ENCODE peak calls at places on chromosomes 6 and 20, in ten cellular contexts. One of them, this sample, is unnamed.

GRCh38 chr6:129280719-129281118 is 397.8 kb downstream of the LAMA2 start:
- DNase-seq in dorsolateral prefrontal cortex: no peak
- DNase-seq in heart left ventricle: peak
- DNase-seq in lower leg skin: no peak
- DNase-seq in HFFc6: no peak
- DNase-seq in heart right ventricle: no peak
- DNase-seq in psoas muscle: no peak
- DNase-seq in astrocyte: no peak
- DNase-seq in foreskin fibroblast: no peak
- DNase-seq in tibial nerve: no peak
- DNase-seq in this sample: no peak

GRCh38 chr6:169092375-169092774 is 161.3 kb downstream of the THBS2 start:
- DNase-seq in heart right ventricle: no peak
- DNase-seq in heart left ventricle: no peak
- DNase-seq in lower leg skin: no peak
- DNase-seq in psoas muscle: no peak
- DNase-seq in astrocyte: no peak
- DNase-seq in HFFc6: no peak
- DNase-seq in foreskin fibroblast: peak
- DNase-seq in dorsolateral prefrontal cortex: no peak
- DNase-seq in tibial nerve: no peak
- DNase-seq in this sample: no peak

GRCh38 chr20:10271470-10272219 is 53.0 kb downstream of the SNAP25 start:
- DNase-seq in foreskin fibroblast: peak
- DNase-seq in lower leg skin: no peak
- DNase-seq in heart left ventricle: no peak
- DNase-seq in HFFc6: no peak
- DNase-seq in heart right ventricle: no peak
- DNase-seq in astrocyte: no peak
- DNase-seq in psoas muscle: no peak
- DNase-seq in tibial nerve: no peak
- DNase-seq in dorsolateral prefrontal cortex: peak
- DNase-seq in this sample: peak

GRCh38 chr6:8633762-8634161 is 198.4 kb upstream of the SLC35B3 start:
- DNase-seq in heart right ventricle: no peak
- DNase-seq in HFFc6: no peak
- DNase-seq in heart left ventricle: no peak
- DNase-seq in tibial nerve: no peak
- DNase-seq in lower leg skin: no peak
- DNase-seq in psoas muscle: no peak
- DNase-seq in dorsolateral prefrontal cortex: no peak
- DNase-seq in foreskin fibroblast: no peak
- DNase-seq in astrocyte: no peak
- DNase-seq in this sample: no peak

GRCh38 chr6:90533615-90534336 is 53.1 kb downstream of the MAP3K7 start:
- DNase-seq in tibial nerve: no peak
- DNase-seq in psoas muscle: no peak
- DNase-seq in dorsolateral prefrontal cortex: no peak
- DNase-seq in heart right ventricle: no peak
- DNase-seq in foreskin fibroblast: no peak
- DNase-seq in heart left ventricle: no peak
- DNase-seq in HFFc6: no peak
- DNase-seq in astrocyte: no peak
- DNase-seq in lower leg skin: no peak
- DNase-seq in this sample: no peak

GRCh38 chr6:108168501-108168979 is 2.7 kb downstream of the NR2E1 start:
- DNase-seq in lower leg skin: no peak
- DNase-seq in HFFc6: no peak
- DNase-seq in foreskin fibroblast: no peak
- DNase-seq in psoas muscle: peak
- DNase-seq in dorsolateral prefrontal cortex: no peak
- DNase-seq in tibial nerve: no peak
- DNase-seq in heart left ventricle: peak
- DNase-seq in heart right ventricle: peak
- DNase-seq in astrocyte: peak
- DNase-seq in this sample: no peak

GRCh38 chr6:30821862-30822784 is 62.2 kb upstream of the DDR1 start:
- DNase-seq in tibial nerve: no peak
- DNase-seq in astrocyte: no peak
- DNase-seq in foreskin fibroblast: no peak
- DNase-seq in lower leg skin: no peak
- DNase-seq in psoas muscle: no peak
- DNase-seq in HFFc6: peak
- DNase-seq in heart left ventricle: no peak
- DNase-seq in heart right ventricle: no peak
- DNase-seq in dorsolateral prefrontal cortex: no peak
- DNase-seq in this sample: no peak

GRCh38 chr6:57248311-57248895 is 26.3 kb upstream of the RAB23 start:
- DNase-seq in dorsolateral prefrontal cortex: no peak
- DNase-seq in psoas muscle: no peak
- DNase-seq in tibial nerve: no peak
- DNase-seq in HFFc6: no peak
- DNase-seq in heart left ventricle: no peak
- DNase-seq in heart right ventricle: no peak
- DNase-seq in foreskin fibroblast: no peak
- DNase-seq in lower leg skin: no peak
- DNase-seq in astrocyte: no peak
- DNase-seq in this sample: no peak

GRCh38 chr20:7692478-7692877 is 247.8 kb downstream of the HAO1 start:
- DNase-seq in foreskin fibroblast: no peak
- DNase-seq in psoas muscle: no peak
- DNase-seq in dorsolateral prefrontal cortex: no peak
- DNase-seq in heart left ventricle: no peak
- DNase-seq in astrocyte: peak
- DNase-seq in lower leg skin: no peak
- DNase-seq in tibial nerve: no peak
- DNase-seq in heart right ventricle: no peak
- DNase-seq in HFFc6: no peak
- DNase-seq in this sample: no peak

GRCh38 chr20:7691647-7692046 is 248.6 kb downstream of the HAO1 start:
- DNase-seq in heart left ventricle: no peak
- DNase-seq in HFFc6: no peak
- DNase-seq in astrocyte: peak
- DNase-seq in heart right ventricle: no peak
- DNase-seq in foreskin fibroblast: no peak
- DNase-seq in dorsolateral prefrontal cortex: no peak
- DNase-seq in lower leg skin: no peak
- DNase-seq in tibial nerve: no peak
- DNase-seq in psoas muscle: no peak
- DNase-seq in this sample: no peak

GRCh38 chr20:7694940-7695567 is 245.2 kb downstream of the HAO1 start:
- DNase-seq in psoas muscle: no peak
- DNase-seq in heart right ventricle: no peak
- DNase-seq in lower leg skin: no peak
- DNase-seq in astrocyte: peak
- DNase-seq in HFFc6: no peak
- DNase-seq in heart left ventricle: no peak
- DNase-seq in dorsolateral prefrontal cortex: no peak
- DNase-seq in tibial nerve: no peak
- DNase-seq in foreskin fibroblast: peak
- DNase-seq in this sample: no peak

GRCh38 chr20:7695622-7696021 is 244.6 kb downstream of the HAO1 start:
- DNase-seq in heart left ventricle: no peak
- DNase-seq in HFFc6: no peak
- DNase-seq in tibial nerve: no peak
- DNase-seq in dorsolateral prefrontal cortex: no peak
- DNase-seq in lower leg skin: no peak
- DNase-seq in foreskin fibroblast: peak
- DNase-seq in psoas muscle: no peak
- DNase-seq in astrocyte: peak
- DNase-seq in heart right ventricle: no peak
- DNase-seq in this sample: peak

DNA sequence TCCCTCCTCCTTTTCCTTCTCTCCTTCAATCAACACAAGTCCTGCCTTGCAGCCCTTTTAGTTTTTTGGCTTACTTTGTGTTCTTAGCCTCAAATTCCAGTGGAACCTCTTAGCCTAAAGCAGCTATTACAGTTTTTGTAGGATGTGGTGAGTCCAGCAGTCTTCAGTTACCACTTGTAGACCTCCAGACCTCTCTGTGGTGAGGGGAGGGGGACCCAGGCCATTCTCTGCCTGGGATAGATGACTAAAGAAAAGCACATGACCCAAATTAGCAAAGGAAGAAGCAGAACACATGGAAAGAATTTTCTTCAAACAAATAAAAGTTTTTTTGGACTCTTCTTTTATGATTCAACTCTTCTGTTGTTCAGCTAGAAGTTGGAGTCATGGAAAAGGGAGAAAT is 246.5 kb downstream of the HAO1 start:
- DNase-seq in lower leg skin: no peak
- DNase-seq in HFFc6: no peak
- DNase-seq in dorsolateral prefrontal cortex: no peak
- DNase-seq in astrocyte: peak
- DNase-seq in heart right ventricle: no peak
- DNase-seq in psoas muscle: no peak
- DNase-seq in foreskin fibroblast: peak
- DNase-seq in tibial nerve: no peak
- DNase-seq in heart left ventricle: no peak
- DNase-seq in this sample: peak
- TF ChIP-seq CTCF in lower leg skin: no peak
- TF ChIP-seq CTCF in HFFc6: no peak
- TF ChIP-seq CTCF in dorsolateral prefrontal cortex: no peak
- TF ChIP-seq CTCF in astrocyte: no peak
- TF ChIP-seq CTCF in heart right ventricle: no peak
- TF ChIP-seq CTCF in psoas muscle: no peak
- TF ChIP-seq CTCF in foreskin fibroblast: no peak
- TF ChIP-seq CTCF in tibial nerve: no peak
- TF ChIP-seq CTCF in heart left ventricle: no peak
- TF ChIP-seq CTCF in this sample: no peak

GRCh38 chr6:54267798-54268197 is 40.4 kb upstream of the TINAG start:
- DNase-seq in astrocyte: peak
- DNase-seq in lower leg skin: no peak
- DNase-seq in heart left ventricle: no peak
- DNase-seq in dorsolateral prefrontal cortex: no peak
- DNase-seq in foreskin fibroblast: no peak
- DNase-seq in psoas muscle: no peak
- DNase-seq in HFFc6: peak
- DNase-seq in tibial nerve: no peak
- DNase-seq in heart right ventricle: no peak
- DNase-seq in this sample: no peak

GRCh38 chr6:54262956-54263355 is 45.3 kb upstream of the TINAG start:
- DNase-seq in heart right ventricle: no peak
- DNase-seq in heart left ventricle: no peak
- DNase-seq in psoas muscle: no peak
- DNase-seq in HFFc6: no peak
- DNase-seq in foreskin fibroblast: no peak
- DNase-seq in dorsolateral prefrontal cortex: no peak
- DNase-seq in astrocyte: no peak
- DNase-seq in lower leg skin: no peak
- DNase-seq in tibial nerve: no peak
- DNase-seq in this sample: no peak

GRCh38 chr6:54264581-54265272 is 43.5 kb upstream of the TINAG start:
- DNase-seq in foreskin fibroblast: peak
- DNase-seq in HFFc6: no peak
- DNase-seq in dorsolateral prefrontal cortex: no peak
- DNase-seq in heart left ventricle: no peak
- DNase-seq in psoas muscle: no peak
- DNase-seq in lower leg skin: no peak
- DNase-seq in heart right ventricle: no peak
- DNase-seq in tibial nerve: no peak
- DNase-seq in astrocyte: no peak
- DNase-seq in this sample: no peak

GRCh38 chr6:54262499-54262898 is 45.7 kb upstream of the TINAG start:
- DNase-seq in lower leg skin: no peak
- DNase-seq in astrocyte: no peak
- DNase-seq in heart right ventricle: no peak
- DNase-seq in dorsolateral prefrontal cortex: no peak
- DNase-seq in foreskin fibroblast: no peak
- DNase-seq in heart left ventricle: no peak
- DNase-seq in tibial nerve: no peak
- DNase-seq in psoas muscle: no peak
- DNase-seq in HFFc6: no peak
- DNase-seq in this sample: no peak

DNA sequence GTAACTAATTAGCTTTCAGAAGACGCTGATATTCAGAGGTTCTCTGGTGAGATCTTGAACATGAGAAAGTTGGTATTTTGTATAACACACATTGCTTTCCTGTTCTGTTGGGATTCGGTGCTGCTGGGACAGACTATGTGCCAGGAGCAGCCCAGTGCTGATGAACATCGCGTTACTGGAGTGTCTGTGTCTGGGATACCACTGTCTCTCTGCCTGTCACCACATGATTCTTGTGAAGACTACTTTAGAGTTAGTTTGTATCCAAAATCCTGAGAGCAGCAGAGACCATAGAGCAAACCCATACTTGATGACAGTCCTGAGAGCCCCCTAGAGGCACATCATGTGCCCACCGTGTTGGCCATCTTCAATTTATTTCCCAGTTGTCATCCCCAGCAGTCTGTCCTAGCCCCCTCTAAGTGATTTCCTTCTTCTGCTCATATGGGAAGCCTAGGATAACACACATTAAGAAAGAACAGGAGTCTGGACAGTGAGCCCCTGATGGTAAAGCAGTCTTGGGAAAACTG is 41.8 kb upstream of the TINAG start:
- DNase-seq in heart left ventricle: no peak
- DNase-seq in astrocyte: no peak
- DNase-seq in heart right ventricle: no peak
- DNase-seq in tibial nerve: no peak
- DNase-seq in HFFc6: no peak
- DNase-seq in psoas muscle: no peak
- DNase-seq in foreskin fibroblast: no peak
- DNase-seq in dorsolateral prefrontal cortex: no peak
- DNase-seq in lower leg skin: no peak
- DNase-seq in this sample: no peak
- TF ChIP-seq CTCF in heart left ventricle: no peak
- TF ChIP-seq CTCF in astrocyte: no peak
- TF ChIP-seq CTCF in heart right ventricle: no peak
- TF ChIP-seq CTCF in tibial nerve: no peak
- TF ChIP-seq CTCF in HFFc6: peak
- TF ChIP-seq CTCF in psoas muscle: no peak
- TF ChIP-seq CTCF in foreskin fibroblast: no peak
- TF ChIP-seq CTCF in dorsolateral prefrontal cortex: no peak
- TF ChIP-seq CTCF in lower leg skin: no peak
- TF ChIP-seq CTCF in this sample: no peak

GRCh38 chr6:43716099-43716498 is 28.5 kb upstream of the MRPS18A start:
- DNase-seq in HFFc6: no peak
- DNase-seq in astrocyte: no peak
- DNase-seq in heart left ventricle: peak
- DNase-seq in dorsolateral prefrontal cortex: no peak
- DNase-seq in tibial nerve: no peak
- DNase-seq in lower leg skin: no peak
- DNase-seq in heart right ventricle: no peak
- DNase-seq in psoas muscle: peak
- DNase-seq in foreskin fibroblast: no peak
- DNase-seq in this sample: no peak

GRCh38 chr6:43715056-43715788 is 27.6 kb upstream of the MRPS18A start:
- DNase-seq in tibial nerve: no peak
- DNase-seq in lower leg skin: no peak
- DNase-seq in heart right ventricle: no peak
- DNase-seq in foreskin fibroblast: no peak
- DNase-seq in HFFc6: no peak
- DNase-seq in astrocyte: no peak
- DNase-seq in heart left ventricle: no peak
- DNase-seq in dorsolateral prefrontal cortex: no peak
- DNase-seq in psoas muscle: no peak
- DNase-seq in this sample: no peak

GRCh38 chr6:43713611-43714310 is 26.2 kb upstream of the MRPS18A start:
- DNase-seq in astrocyte: no peak
- DNase-seq in tibial nerve: no peak
- DNase-seq in HFFc6: no peak
- DNase-seq in heart left ventricle: no peak
- DNase-seq in heart right ventricle: no peak
- DNase-seq in psoas muscle: no peak
- DNase-seq in dorsolateral prefrontal cortex: no peak
- DNase-seq in foreskin fibroblast: no peak
- DNase-seq in lower leg skin: no peak
- DNase-seq in this sample: no peak

GRCh38 chr6:43712590-43712989 is 25.0 kb upstream of the MRPS18A start:
- DNase-seq in foreskin fibroblast: no peak
- DNase-seq in heart right ventricle: no peak
- DNase-seq in HFFc6: no peak
- DNase-seq in dorsolateral prefrontal cortex: no peak
- DNase-seq in psoas muscle: no peak
- DNase-seq in astrocyte: no peak
- DNase-seq in tibial nerve: no peak
- DNase-seq in heart left ventricle: peak
- DNase-seq in lower leg skin: no peak
- DNase-seq in this sample: no peak

DNA sequence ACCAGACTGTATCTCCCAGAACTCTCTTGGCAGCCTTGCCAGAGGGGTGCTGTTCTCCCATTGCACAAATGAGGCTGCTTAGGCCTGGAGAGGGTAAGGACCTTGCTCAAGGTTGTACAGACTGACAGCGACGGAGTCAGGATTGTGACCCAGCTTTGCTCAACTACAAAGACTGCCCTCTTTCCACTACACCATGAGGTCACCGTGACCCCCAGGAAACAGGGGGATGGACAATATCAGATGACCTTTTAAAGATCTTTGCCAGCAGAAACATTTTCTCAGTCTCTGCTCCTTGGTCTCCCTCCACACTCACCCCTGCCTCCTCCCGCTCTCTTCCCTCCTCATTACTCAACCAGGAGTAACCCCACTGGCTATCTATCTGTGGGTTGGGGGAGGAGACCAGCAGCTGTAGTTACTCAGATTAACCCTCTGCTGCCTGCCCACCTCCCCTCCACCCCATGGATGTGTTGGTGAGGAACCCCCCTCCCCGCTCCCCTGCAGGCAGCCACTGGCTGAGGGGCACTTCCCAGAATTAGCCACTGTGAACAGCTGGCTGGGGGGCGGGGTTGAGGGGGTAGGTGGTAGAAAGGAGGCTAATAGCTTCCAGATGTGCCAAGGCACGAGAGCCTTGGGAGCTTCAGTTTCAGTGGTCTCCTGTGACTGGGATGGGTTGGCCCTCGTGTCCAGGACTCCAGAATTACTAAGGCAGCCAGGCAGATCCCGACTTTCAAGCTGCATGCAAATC is 26.9 kb upstream of the MRPS18A start:
- DNase-seq in dorsolateral prefrontal cortex: no peak
- DNase-seq in HFFc6: no peak
- DNase-seq in heart right ventricle: no peak
- DNase-seq in astrocyte: peak
- DNase-seq in foreskin fibroblast: no peak
- DNase-seq in tibial nerve: peak
- DNase-seq in heart left ventricle: peak
- DNase-seq in lower leg skin: no peak
- DNase-seq in psoas muscle: peak
- DNase-seq in this sample: peak
- TF ChIP-seq CTCF in dorsolateral prefrontal cortex: no peak
- TF ChIP-seq CTCF in HFFc6: no peak
- TF ChIP-seq CTCF in heart right ventricle: no peak
- TF ChIP-seq CTCF in astrocyte: no peak
- TF ChIP-seq CTCF in foreskin fibroblast: no peak
- TF ChIP-seq CTCF in tibial nerve: no peak
- TF ChIP-seq CTCF in heart left ventricle: no peak
- TF ChIP-seq CTCF in lower leg skin: no peak
- TF ChIP-seq CTCF in psoas muscle: no peak
- TF ChIP-seq CTCF in this sample: no peak

DNA sequence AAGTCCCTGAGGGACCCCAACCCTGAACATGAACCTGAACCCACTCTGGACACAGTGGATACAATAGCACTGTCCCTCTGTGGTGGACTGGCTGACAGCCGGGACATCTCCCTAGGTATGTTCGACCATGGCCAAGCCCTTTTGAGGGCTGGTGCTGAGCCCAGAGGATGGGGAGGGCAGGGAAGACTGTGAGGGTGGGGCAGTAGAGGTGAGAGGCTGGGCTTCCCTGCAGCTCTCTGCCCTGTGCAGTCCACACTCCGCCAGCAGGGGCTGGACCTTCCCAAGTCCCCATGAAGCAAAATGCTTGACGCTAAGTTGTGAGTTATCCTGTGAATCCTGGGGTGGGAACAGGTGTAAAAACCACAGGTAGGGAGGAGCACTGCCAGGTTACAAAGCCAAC is 11.5 kb downstream of the LPIN3 start:
- DNase-seq in psoas muscle: no peak
- DNase-seq in heart right ventricle: no peak
- DNase-seq in dorsolateral prefrontal cortex: no peak
- DNase-seq in foreskin fibroblast: no peak
- DNase-seq in tibial nerve: no peak
- DNase-seq in astrocyte: no peak
- DNase-seq in HFFc6: no peak
- DNase-seq in lower leg skin: no peak
- DNase-seq in heart left ventricle: peak
- DNase-seq in this sample: no peak
- TF ChIP-seq CTCF in psoas muscle: no peak
- TF ChIP-seq CTCF in heart right ventricle: no peak
- TF ChIP-seq CTCF in dorsolateral prefrontal cortex: no peak
- TF ChIP-seq CTCF in foreskin fibroblast: no peak
- TF ChIP-seq CTCF in tibial nerve: no peak
- TF ChIP-seq CTCF in astrocyte: no peak
- TF ChIP-seq CTCF in HFFc6: peak
- TF ChIP-seq CTCF in lower leg skin: no peak
- TF ChIP-seq CTCF in heart left ventricle: no peak
- TF ChIP-seq CTCF in this sample: no peak

This sample was measured in AG09319.